ENCODE peak calls at places on chromosomes 3 and 15, in four cellular contexts. One of them, this sample, is unnamed.

GRCh38 chr3:81743096-81744025 is 18.1 kb downstream of the GBE1 start:
- DNase-seq in tibial nerve: no peak
- DNase-seq in cardiac muscle cell: no peak
- DNase-seq in activated CD8-positive, alpha-beta T cell treated with anti-CD3 and anti-CD28 coated beads for 36 hours: no peak
- DNase-seq in this sample: no peak

GRCh38 chr3:105772635-105773034 is 96.2 kb downstream of the CBLB start:
- DNase-seq in tibial nerve: no peak
- DNase-seq in cardiac muscle cell: no peak
- DNase-seq in activated CD8-positive, alpha-beta T cell treated with anti-CD3 and anti-CD28 coated beads for 36 hours: no peak
- DNase-seq in this sample: no peak

GRCh38 chr3:9976736-9977709 is 9.6 kb downstream of the EMC3 start:
- DNase-seq in tibial nerve: peak; percentile 47
- DNase-seq in cardiac muscle cell: no peak
- DNase-seq in activated CD8-positive, alpha-beta T cell treated with anti-CD3 and anti-CD28 coated beads for 36 hours: peak; percentile 47
- DNase-seq in this sample: no peak

GRCh38 chr15:101049282-101049681 is 130.1 kb downstream of the LRRK1 start:
- DNase-seq in tibial nerve: no peak
- DNase-seq in cardiac muscle cell: no peak
- DNase-seq in activated CD8-positive, alpha-beta T cell treated with anti-CD3 and anti-CD28 coated beads for 36 hours: no peak
- DNase-seq in this sample: no peak

GRCh38 chr3:52507359-52507758 is 12.2 kb downstream of the STAB1 start:
- DNase-seq in tibial nerve: no peak
- DNase-seq in cardiac muscle cell: no peak
- DNase-seq in activated CD8-positive, alpha-beta T cell treated with anti-CD3 and anti-CD28 coated beads for 36 hours: no peak
- DNase-seq in this sample: no peak

GRCh38 chr15:53976844-53977392 is 1.3 kb upstream of the UNC13C start:
- DNase-seq in tibial nerve: no peak
- DNase-seq in cardiac muscle cell: peak; percentile 74
- DNase-seq in activated CD8-positive, alpha-beta T cell treated with anti-CD3 and anti-CD28 coated beads for 36 hours: no peak
- DNase-seq in this sample: peak; percentile 43

GRCh38 chr3:140007081-140007480 is 72.1 kb downstream of the CLSTN2 start:
- DNase-seq in tibial nerve: no peak
- DNase-seq in cardiac muscle cell: no peak
- DNase-seq in activated CD8-positive, alpha-beta T cell treated with anti-CD3 and anti-CD28 coated beads for 36 hours: no peak
- DNase-seq in this sample: no peak

GRCh38 chr3:60000311-60001105 is 950.7 kb upstream of the CFAP20DC start:
- DNase-seq in tibial nerve: no peak
- DNase-seq in cardiac muscle cell: no peak
- DNase-seq in activated CD8-positive, alpha-beta T cell treated with anti-CD3 and anti-CD28 coated beads for 36 hours: no peak
- DNase-seq in this sample: no peak

GRCh38 chr3:167940241-167940640 is 155.5 kb downstream of the GOLIM4 start:
- DNase-seq in tibial nerve: no peak
- DNase-seq in cardiac muscle cell: no peak
- DNase-seq in activated CD8-positive, alpha-beta T cell treated with anti-CD3 and anti-CD28 coated beads for 36 hours: no peak
- DNase-seq in this sample: no peak

GRCh38 chr3:61381745-61382392 is 130.6 kb upstream of the FHIT start:
- DNase-seq in tibial nerve: no peak
- DNase-seq in cardiac muscle cell: peak; percentile 26
- DNase-seq in activated CD8-positive, alpha-beta T cell treated with anti-CD3 and anti-CD28 coated beads for 36 hours: no peak
- DNase-seq in this sample: no peak

GRCh38 chr15:48823237-48823636 is 12.4 kb upstream of the CEP152 start:
- DNase-seq in tibial nerve: no peak
- DNase-seq in cardiac muscle cell: no peak
- DNase-seq in activated CD8-positive, alpha-beta T cell treated with anti-CD3 and anti-CD28 coated beads for 36 hours: no peak
- DNase-seq in this sample: no peak

GRCh38 chr3:142040941-142041575 is 108.3 kb downstream of the TFDP2 start:
- DNase-seq in tibial nerve: no peak
- DNase-seq in cardiac muscle cell: no peak
- DNase-seq in activated CD8-positive, alpha-beta T cell treated with anti-CD3 and anti-CD28 coated beads for 36 hours: no peak
- DNase-seq in this sample: no peak

GRCh38 chr3:19226516-19226915 is 78.2 kb downstream of the KCNH8 start:
- DNase-seq in tibial nerve: no peak
- DNase-seq in cardiac muscle cell: no peak
- DNase-seq in activated CD8-positive, alpha-beta T cell treated with anti-CD3 and anti-CD28 coated beads for 36 hours: no peak
- DNase-seq in this sample: no peak

GRCh38 chr15:93312891-93313486 is 224.0 kb upstream of the RGMA start:
- DNase-seq in tibial nerve: no peak
- DNase-seq in cardiac muscle cell: no peak
- DNase-seq in activated CD8-positive, alpha-beta T cell treated with anti-CD3 and anti-CD28 coated beads for 36 hours: no peak
- DNase-seq in this sample: no peak

GRCh38 chr3:176362191-176362731 is 835.0 kb downstream of the TBL1XR1 start:
- DNase-seq in tibial nerve: no peak
- DNase-seq in cardiac muscle cell: peak; percentile 67
- DNase-seq in activated CD8-positive, alpha-beta T cell treated with anti-CD3 and anti-CD28 coated beads for 36 hours: no peak
- DNase-seq in this sample: no peak

GRCh38 chr3:12916159-12916558 is 74.8 kb upstream of the RPL32 start:
- DNase-seq in tibial nerve: no peak
- DNase-seq in cardiac muscle cell: no peak
- DNase-seq in activated CD8-positive, alpha-beta T cell treated with anti-CD3 and anti-CD28 coated beads for 36 hours: peak; percentile 72
- DNase-seq in this sample: no peak

GRCh38 chr3:29696311-29696710 is 415.4 kb downstream of the RBMS3 start:
- DNase-seq in tibial nerve: no peak
- DNase-seq in cardiac muscle cell: no peak
- DNase-seq in activated CD8-positive, alpha-beta T cell treated with anti-CD3 and anti-CD28 coated beads for 36 hours: no peak
- DNase-seq in this sample: no peak

GRCh38 chr3:194351080-194351672 is at the start of gene CPN2:
- DNase-seq in tibial nerve: no peak
- DNase-seq in cardiac muscle cell: no peak
- DNase-seq in activated CD8-positive, alpha-beta T cell treated with anti-CD3 and anti-CD28 coated beads for 36 hours: no peak
- DNase-seq in this sample: no peak

GRCh38 chr3:196932600-196932999 is 9.7 kb downstream of the NCBP2 start:
- DNase-seq in tibial nerve: no peak
- DNase-seq in cardiac muscle cell: no peak
- DNase-seq in activated CD8-positive, alpha-beta T cell treated with anti-CD3 and anti-CD28 coated beads for 36 hours: no peak
- DNase-seq in this sample: no peak

GRCh38 chr15:74290645-74291044 is 54.5 kb downstream of the CCDC33 start:
- DNase-seq in tibial nerve: no peak
- DNase-seq in cardiac muscle cell: no peak
- DNase-seq in activated CD8-positive, alpha-beta T cell treated with anti-CD3 and anti-CD28 coated beads for 36 hours: no peak
- DNase-seq in this sample: no peak

GRCh38 chr15:81263477-81263876 is 60.5 kb downstream of the STARD5 start:
- DNase-seq in tibial nerve: no peak
- DNase-seq in cardiac muscle cell: no peak
- DNase-seq in activated CD8-positive, alpha-beta T cell treated with anti-CD3 and anti-CD28 coated beads for 36 hours: no peak
- DNase-seq in this sample: no peak

GRCh38 chr3:123842711-123843110 is 41.4 kb downstream of the MYLK start:
- DNase-seq in tibial nerve: no peak
- DNase-seq in cardiac muscle cell: no peak
- DNase-seq in activated CD8-positive, alpha-beta T cell treated with anti-CD3 and anti-CD28 coated beads for 36 hours: no peak
- DNase-seq in this sample: no peak

GRCh38 chr3:37772773-37773291 is 88.8 kb upstream of the CTDSPL start:
- DNase-seq in tibial nerve: no peak
- DNase-seq in cardiac muscle cell: peak; percentile 31
- DNase-seq in activated CD8-positive, alpha-beta T cell treated with anti-CD3 and anti-CD28 coated beads for 36 hours: no peak
- DNase-seq in this sample: peak; percentile 14

GRCh38 chr3:40690696-40691597 is 166.2 kb downstream of the ZNF621 start:
- DNase-seq in tibial nerve: peak; percentile 89
- DNase-seq in cardiac muscle cell: no peak
- DNase-seq in activated CD8-positive, alpha-beta T cell treated with anti-CD3 and anti-CD28 coated beads for 36 hours: no peak
- DNase-seq in this sample: no peak

GRCh38 chr3:101720851-101721649 is 3.4 kb upstream of the CEP97 start:
- DNase-seq in tibial nerve: no peak
- DNase-seq in cardiac muscle cell: no peak
- DNase-seq in activated CD8-positive, alpha-beta T cell treated with anti-CD3 and anti-CD28 coated beads for 36 hours: peak; percentile 51
- DNase-seq in this sample: no peak

GRCh38 chr3:128340904-128341555 is 125.7 kb downstream of the DNAJB8 start:
- DNase-seq in tibial nerve: no peak
- DNase-seq in cardiac muscle cell: no peak
- DNase-seq in activated CD8-positive, alpha-beta T cell treated with anti-CD3 and anti-CD28 coated beads for 36 hours: no peak
- DNase-seq in this sample: no peak

GRCh38 chr3:63951492-63951891 is 39.3 kb upstream of the SCAANT1 start:
- DNase-seq in tibial nerve: no peak
- DNase-seq in cardiac muscle cell: no peak
- DNase-seq in activated CD8-positive, alpha-beta T cell treated with anti-CD3 and anti-CD28 coated beads for 36 hours: no peak
- DNase-seq in this sample: no peak

GRCh38 chr3:11654166-11654565 is 10.5 kb upstream of the VGLL4 start:
- DNase-seq in tibial nerve: no peak
- DNase-seq in cardiac muscle cell: no peak
- DNase-seq in activated CD8-positive, alpha-beta T cell treated with anti-CD3 and anti-CD28 coated beads for 36 hours: no peak
- DNase-seq in this sample: no peak

GRCh38 chr3:11653298-11654055 is 9.8 kb upstream of the VGLL4 start:
- DNase-seq in tibial nerve: no peak
- DNase-seq in cardiac muscle cell: no peak
- DNase-seq in activated CD8-positive, alpha-beta T cell treated with anti-CD3 and anti-CD28 coated beads for 36 hours: no peak
- DNase-seq in this sample: no peak

GRCh38 chr3:11650391-11650790 is 6.7 kb upstream of the VGLL4 start:
- DNase-seq in tibial nerve: no peak
- DNase-seq in cardiac muscle cell: no peak
- DNase-seq in activated CD8-positive, alpha-beta T cell treated with anti-CD3 and anti-CD28 coated beads for 36 hours: no peak
- DNase-seq in this sample: no peak

GRCh38 chr3:11651477-11651876 is 7.8 kb upstream of the VGLL4 start:
- DNase-seq in tibial nerve: no peak
- DNase-seq in cardiac muscle cell: no peak
- DNase-seq in activated CD8-positive, alpha-beta T cell treated with anti-CD3 and anti-CD28 coated beads for 36 hours: no peak
- DNase-seq in this sample: no peak

GRCh38 chr3:11651900-11652299 is 8.2 kb upstream of the VGLL4 start:
- DNase-seq in tibial nerve: no peak
- DNase-seq in cardiac muscle cell: peak; percentile 38
- DNase-seq in activated CD8-positive, alpha-beta T cell treated with anti-CD3 and anti-CD28 coated beads for 36 hours: no peak
- DNase-seq in this sample: no peak
- TF ChIP-seq CTCF in tibial nerve: peak; percentile 56
- TF ChIP-seq CTCF in cardiac muscle cell: peak; percentile 34
- TF ChIP-seq CTCF in activated CD8-positive, alpha-beta T cell treated with anti-CD3 and anti-CD28 coated beads for 36 hours: peak; percentile 70
- TF ChIP-seq CTCF in this sample: peak; percentile 64

DNA sequence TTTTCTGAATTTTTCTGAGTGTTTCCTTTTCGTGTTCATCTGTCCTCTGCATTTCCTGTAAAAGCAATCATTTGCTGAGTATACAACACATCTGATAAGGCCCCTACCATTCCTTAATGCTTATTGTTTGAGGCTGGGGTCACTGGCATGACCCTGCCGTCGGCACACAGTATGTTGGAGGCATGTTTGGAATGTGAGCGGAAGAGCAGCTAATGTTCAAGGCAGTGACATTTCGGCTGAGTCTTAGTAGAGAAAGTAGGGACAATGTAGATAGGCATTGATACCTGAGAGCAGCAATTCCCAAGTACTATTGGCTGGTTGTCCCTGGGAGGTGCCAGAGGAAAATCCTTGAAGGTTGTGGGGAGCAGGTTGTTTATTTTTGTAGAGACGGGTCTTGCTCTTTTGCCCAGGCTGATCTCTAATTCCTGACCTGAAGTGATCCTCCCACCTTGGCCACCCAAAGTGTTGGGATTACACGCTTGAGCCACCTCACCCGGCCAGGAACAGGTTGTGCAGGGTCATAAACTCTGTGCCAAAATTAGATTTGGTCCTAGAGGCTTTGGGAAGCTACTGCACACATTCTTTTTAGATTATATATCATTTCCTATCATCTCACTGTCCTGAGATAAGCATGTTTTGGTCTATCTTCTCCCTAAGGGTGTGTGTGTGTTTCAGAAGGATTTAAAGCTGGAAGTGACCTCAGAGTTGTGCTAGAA is 13.5 kb downstream of the PTPN23 start:
- DNase-seq in tibial nerve: no peak
- DNase-seq in cardiac muscle cell: peak; percentile 54
- DNase-seq in activated CD8-positive, alpha-beta T cell treated with anti-CD3 and anti-CD28 coated beads for 36 hours: no peak
- DNase-seq in this sample: peak; percentile 27
- TF ChIP-seq CTCF in tibial nerve: no peak
- TF ChIP-seq CTCF in cardiac muscle cell: no peak
- TF ChIP-seq CTCF in activated CD8-positive, alpha-beta T cell treated with anti-CD3 and anti-CD28 coated beads for 36 hours: no peak
- TF ChIP-seq CTCF in this sample: no peak

DNA sequence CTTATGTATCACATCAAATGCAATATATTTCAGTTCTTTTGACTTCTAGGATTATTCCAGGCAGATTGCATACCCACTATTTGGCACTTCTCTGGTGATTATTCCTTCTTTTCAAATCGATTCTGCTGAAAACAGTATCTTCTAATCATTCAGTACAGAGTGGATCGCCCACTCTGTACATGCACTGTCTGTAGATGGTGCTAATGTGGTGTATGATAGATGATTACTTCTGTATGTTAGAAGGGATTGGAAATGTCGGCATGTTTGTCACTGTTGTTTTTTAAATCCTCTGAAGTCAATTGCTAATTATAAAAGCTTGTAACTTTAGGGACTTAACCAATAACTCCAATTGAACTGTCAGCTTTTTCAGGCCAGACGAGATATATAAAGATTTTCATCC is 642.5 kb downstream of the GRM7 start:
- DNase-seq in tibial nerve: no peak
- DNase-seq in cardiac muscle cell: no peak
- DNase-seq in activated CD8-positive, alpha-beta T cell treated with anti-CD3 and anti-CD28 coated beads for 36 hours: no peak
- DNase-seq in this sample: no peak
- TF ChIP-seq CTCF in tibial nerve: no peak
- TF ChIP-seq CTCF in cardiac muscle cell: no peak
- TF ChIP-seq CTCF in activated CD8-positive, alpha-beta T cell treated with anti-CD3 and anti-CD28 coated beads for 36 hours: no peak
- TF ChIP-seq CTCF in this sample: no peak

GRCh38 chr15:49875392-49875791 is 243.6 kb downstream of the ATP8B4 start:
- DNase-seq in tibial nerve: no peak
- DNase-seq in cardiac muscle cell: no peak
- DNase-seq in activated CD8-positive, alpha-beta T cell treated with anti-CD3 and anti-CD28 coated beads for 36 hours: no peak
- DNase-seq in this sample: no peak
- TF ChIP-seq CTCF in tibial nerve: no peak
- TF ChIP-seq CTCF in cardiac muscle cell: no peak
- TF ChIP-seq CTCF in activated CD8-positive, alpha-beta T cell treated with anti-CD3 and anti-CD28 coated beads for 36 hours: no peak
- TF ChIP-seq CTCF in this sample: peak; percentile 13

DNA sequence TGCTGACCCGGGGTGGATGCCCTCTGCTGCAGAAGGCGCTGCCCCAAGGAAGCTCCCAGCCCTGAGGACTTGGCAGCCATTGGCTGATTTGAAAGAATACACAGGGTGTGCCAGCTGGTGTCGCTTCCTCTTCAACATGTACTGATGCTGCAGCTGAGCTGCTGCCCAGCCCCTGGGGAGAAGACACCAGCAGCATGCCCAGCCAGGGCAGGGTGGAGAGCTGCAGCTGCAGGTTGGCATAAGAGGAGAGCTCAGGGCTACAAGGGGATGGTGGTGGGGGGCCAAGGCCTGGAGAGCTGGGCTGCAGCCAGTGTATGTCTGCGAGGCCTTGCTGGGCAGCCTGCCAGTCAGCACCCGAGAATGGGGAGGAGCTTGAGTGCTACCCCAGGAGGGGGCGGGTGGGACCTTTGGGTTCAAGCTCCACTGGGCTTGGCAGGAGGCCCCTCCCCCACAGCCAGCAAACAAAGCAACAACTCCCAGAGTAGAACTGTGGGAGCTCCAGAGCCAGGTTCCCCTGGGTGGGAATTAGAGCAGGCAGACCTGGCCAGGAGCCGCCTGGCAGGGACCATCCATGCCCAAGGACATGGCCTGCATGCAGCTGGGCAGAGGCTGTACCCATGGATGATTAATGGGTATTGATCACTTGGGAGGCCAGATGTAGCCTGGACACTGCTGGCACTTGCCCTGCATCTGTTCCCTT is 9.2 kb upstream of the SEMA4B start:
- DNase-seq in tibial nerve: peak; percentile 49
- DNase-seq in cardiac muscle cell: peak; percentile 67
- DNase-seq in activated CD8-positive, alpha-beta T cell treated with anti-CD3 and anti-CD28 coated beads for 36 hours: peak; percentile 55
- DNase-seq in this sample: peak; percentile 72
- TF ChIP-seq CTCF in tibial nerve: no peak
- TF ChIP-seq CTCF in cardiac muscle cell: no peak
- TF ChIP-seq CTCF in activated CD8-positive, alpha-beta T cell treated with anti-CD3 and anti-CD28 coated beads for 36 hours: no peak
- TF ChIP-seq CTCF in this sample: no peak

DNA sequence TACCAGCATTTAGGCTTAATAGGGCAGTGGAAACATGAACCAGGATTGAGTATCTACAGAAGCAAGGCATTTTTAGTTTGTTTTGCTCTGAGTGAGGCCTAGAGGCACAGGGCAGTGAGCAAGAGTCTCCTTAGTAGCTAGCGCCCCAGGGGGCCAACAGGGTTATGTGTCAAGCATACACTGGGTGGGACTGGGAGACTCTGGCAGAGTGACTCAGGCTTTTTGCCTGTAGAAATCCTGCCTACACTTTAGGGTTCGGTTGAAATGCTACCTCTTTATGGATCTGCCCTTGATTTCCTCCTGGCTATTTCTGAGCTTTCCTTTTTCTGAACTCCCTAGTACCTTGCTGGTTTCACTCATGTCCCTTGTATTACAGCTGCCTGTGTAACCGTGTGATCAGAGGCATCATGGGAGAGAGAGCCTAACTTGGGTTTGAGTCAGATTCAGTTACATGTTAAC is 72.2 kb downstream of the TOP2B start:
- DNase-seq in tibial nerve: peak; percentile 34
- DNase-seq in cardiac muscle cell: peak; percentile 70
- DNase-seq in activated CD8-positive, alpha-beta T cell treated with anti-CD3 and anti-CD28 coated beads for 36 hours: peak; percentile 23
- DNase-seq in this sample: no peak
- TF ChIP-seq CTCF in tibial nerve: peak; percentile 28
- TF ChIP-seq CTCF in cardiac muscle cell: peak; percentile 56
- TF ChIP-seq CTCF in activated CD8-positive, alpha-beta T cell treated with anti-CD3 and anti-CD28 coated beads for 36 hours: no peak
- TF ChIP-seq CTCF in this sample: peak; percentile 8